ENCODE peak calls at places on chromosomes 7 and 10, in seven cellular contexts. X, E, M, F, P, S and K are unnamed samples.

GRCh38 chr10:101453791-101454718 is 100.1 kb downstream of the BTRC start:
- DNase-seq in X (no peak), E (no peak), M (no peak), F (no peak), P (no peak), S (no peak), K (no peak)

GRCh38 chr7:42460948-42461347 is 223.9 kb upstream of the GLI3 start:
- DNase-seq in X (no peak), E (no peak), M (no peak), F (no peak), P (no peak), S (no peak), K (no peak)

GRCh38 chr7:139523988-139524815 is 717 bp downstream of the CLEC2L start:
- DNase-seq in X (no peak), E (no peak), M (peak), F (no peak), P (no peak), S (no peak), K (no peak)

GRCh38 chr7:95104739-95105138 is 197.3 kb downstream of the PPP1R9A start:
- DNase-seq in X (peak), E (no peak), M (no peak), F (no peak), P (no peak), S (no peak), K (no peak)

GRCh38 chr7:128458956-128459355 is 3.3 kb downstream of the HILPDA start:
- DNase-seq in X (no peak), E (no peak), M (no peak), F (no peak), P (no peak), S (no peak), K (no peak)

GRCh38 chr7:39950473-39951155 is 558 bp downstream of the CDK13 start:
- DNase-seq in X (peak), E (peak), M (peak), F (no peak), P (peak), S (peak), K (peak)

GRCh38 chr7:20310963-20311742 is 19.5 kb upstream of the ITGB8 start:
- DNase-seq in X (peak), E (no peak), M (no peak), F (no peak), P (no peak), S (peak), K (no peak)

GRCh38 chr7:99679032-99679399 is 780 bp downstream of the CYP3A5 start:
- DNase-seq in X (no peak), E (no peak), M (no peak), F (no peak), P (no peak), S (peak), K (no peak)

GRCh38 chr10:22615819-22616499 is 98.4 kb downstream of the PIP4K2A start:
- DNase-seq in X (peak), E (peak), M (no peak), F (no peak), P (peak), S (no peak), K (peak)

GRCh38 chr10:132111871-132112341 is 46.2 kb downstream of the JAKMIP3 start:
- DNase-seq in X (no peak), E (no peak), M (peak), F (no peak), P (peak), S (no peak), K (no peak)

GRCh38 chr7:157727964-157728615 is 391.3 kb downstream of the DNAJB6 start:
- DNase-seq in X (no peak), E (no peak), M (no peak), F (no peak), P (no peak), S (no peak), K (no peak)

GRCh38 chr7:7103343-7104313 is 78.7 kb upstream of the C1GALT1 start:
- DNase-seq in X (peak), E (no peak), M (no peak), F (peak), P (no peak), S (peak), K (no peak)